ENCODE peak calls at places on chromosomes 4 and X, in eight cellular contexts. E is Peyer's patch; B is uterus; R is CD8-positive, alpha-beta T cell; S is PC-3; Z is fibroblast of lung; G is brain microvascular endothelial cell; D is kidney epithelial cell. O is an unnamed sample. For H3K36me3, the result is how much of the 10 kb centered on the place peaks cover.

GRCh38 chr4:175412744-175413143 is 399.3 kb downstream of the GPM6A start:
- DNase-seq in Z (peak), E (no peak), S (peak), B (no peak), D (peak), G (peak), R (no peak), O (no peak)

GRCh38 chr4:47714269-47714668 is 123.6 kb downstream of the CORIN start:
- DNase-seq in B (no peak), S (no peak), G (no peak), D (no peak), E (no peak), Z (no peak), R (no peak), O (no peak)

GRCh38 chr4:140256941-140257340 is 103.0 kb upstream of the MAML3 start:
- DNase-seq in S (no peak), E (no peak), Z (peak), D (no peak), R (no peak), B (no peak), G (no peak), O (peak)

GRCh38 chr4:33493231-33493630 is 2751.1 kb downstream of the ARAP2 start:
- DNase-seq in R (no peak), E (no peak), G (no peak), S (peak), D (no peak), B (no peak), Z (no peak), O (no peak)

GRCh38 chr4:164413743-164414142 is 340.2 kb upstream of the SMIM31 start:
- DNase-seq in D (no peak), E (no peak), G (no peak), Z (no peak), S (no peak), R (no peak), B (no peak), O (no peak)

GRCh38 chr4:126081336-126081735 is 766.6 kb downstream of the FAT4 start:
- DNase-seq in R (no peak), D (no peak), E (no peak), S (no peak), G (no peak), B (no peak), Z (no peak), O (no peak)

GRCh38 chr4:159400782-159401712 is 298.2 kb downstream of the RAPGEF2 start:
- DNase-seq in Z (no peak), D (no peak), G (peak), B (no peak), R (no peak), E (no peak), S (no peak), O (no peak)

GRCh38 chrX:108097380-108097779 is 5.8 kb downstream of the ATG4A start:
- DNase-seq in Z (peak), G (no peak), S (peak), D (no peak), E (no peak), R (no peak), B (no peak), O (no peak)

GRCh38 chr4:29309050-29309449 is 1411.1 kb upstream of the PCDH7 start:
- DNase-seq in B (no peak), R (no peak), S (peak), G (peak), Z (peak), E (no peak), D (no peak), O (no peak)

GRCh38 chr4:61514991-61515390 is 314.9 kb downstream of the ADGRL3 start:
- DNase-seq in E (no peak), D (no peak), Z (no peak), B (no peak), S (no peak), G (no peak), R (no peak), O (no peak)

GRCh38 chr4:76585897-76586360 is 150.9 kb downstream of the SHROOM3 start:
- DNase-seq in G (peak), Z (peak), R (peak), E (peak), S (peak), D (no peak), B (peak), O (peak)

GRCh38 chr4:24781999-24782745 is 13.2 kb upstream of the SOD3 start:
- DNase-seq in D (no peak), B (no peak), E (no peak), G (no peak), S (peak), R (no peak), Z (no peak), O (no peak)

GRCh38 chr4:39367166-39367565 is 1.0 kb upstream of the RFC1 start:
- DNase-seq in S (no peak), B (no peak), G (no peak), R (no peak), Z (no peak), E (no peak), D (no peak), O (no peak)

GRCh38 chrX:69615323-69615722 is 590 bp upstream of the EDA start:
- DNase-seq in R (no peak), G (no peak), B (no peak), D (no peak), Z (no peak), S (no peak), E (no peak), O (no peak)

GRCh38 chr4:149964001-149964400 is 114.2 kb upstream of the DCLK2 start:
- DNase-seq in D (no peak), G (no peak), B (no peak), E (no peak), R (no peak), Z (peak), S (no peak), O (no peak)

GRCh38 chrX:13285693-13286092 is 34.2 kb downstream of the ATXN3L start:
- DNase-seq in R (no peak), B (no peak), G (no peak), E (no peak), S (no peak), Z (no peak), D (no peak), O (no peak)

GRCh38 chr4:53558981-53559620 is 32.2 kb downstream of the LNX1 start:
- DNase-seq in G (no peak), Z (peak), S (peak), B (no peak), D (no peak), R (no peak), E (no peak), O (no peak)

GRCh38 chr4:105594094-105595010 is 41.9 kb downstream of the ARHGEF38 start:
- DNase-seq in G (no peak), B (no peak), R (no peak), D (peak), Z (no peak), S (peak), E (no peak), O (peak)

GRCh38 chr4:45294464-45294863 is 568.1 kb upstream of the GNPDA2 start:
- DNase-seq in B (no peak), G (no peak), D (no peak), E (no peak), Z (no peak), S (no peak), R (no peak), O (no peak)

GRCh38 chr4:59646082-59646481 is 1554.0 kb upstream of the ADGRL3 start:
- DNase-seq in R (no peak), B (no peak), E (no peak), Z (no peak), G (no peak), S (no peak), D (no peak), O (no peak)

DNA sequence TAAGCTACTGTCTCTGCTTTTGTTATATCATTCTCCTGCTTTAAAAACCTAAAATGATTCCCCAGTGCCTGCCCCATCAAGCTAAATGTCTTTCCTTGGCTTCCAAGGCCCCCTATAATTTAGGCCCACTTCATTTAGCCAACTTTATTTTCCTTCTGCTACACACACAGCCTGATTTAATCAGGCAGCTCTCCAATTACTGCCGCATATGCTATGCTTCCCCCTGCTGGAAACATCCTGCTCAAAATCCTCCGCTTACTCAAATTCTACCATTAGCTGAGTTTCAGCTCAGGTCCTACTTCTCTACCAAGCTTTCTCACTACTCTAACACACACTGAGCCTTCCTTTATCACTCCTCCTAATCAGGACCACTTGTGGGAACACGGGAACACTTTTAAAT is 17.0 kb downstream of the LAMP2 start:
- DNase-seq in S (peak), Z (peak), E (no peak), D (no peak), R (no peak), G (peak), B (no peak), O (no peak)
- TF ChIP-seq CTCF in S (peak), Z (peak), E (peak), D (peak), R (no peak), G (peak), B (peak), O (peak)

GRCh38 chr4:168907119-168907698 is 102.8 kb downstream of the CBR4 start:
- DNase-seq in Z (peak), S (no peak), R (no peak), G (peak), E (no peak), B (no peak), D (no peak), O (no peak)
- H3K36me3 ChIP-seq in Z (under half), S (under half), R (under half), G (half or more), E (under half), B (under half), D (under half), O (under half)

DNA sequence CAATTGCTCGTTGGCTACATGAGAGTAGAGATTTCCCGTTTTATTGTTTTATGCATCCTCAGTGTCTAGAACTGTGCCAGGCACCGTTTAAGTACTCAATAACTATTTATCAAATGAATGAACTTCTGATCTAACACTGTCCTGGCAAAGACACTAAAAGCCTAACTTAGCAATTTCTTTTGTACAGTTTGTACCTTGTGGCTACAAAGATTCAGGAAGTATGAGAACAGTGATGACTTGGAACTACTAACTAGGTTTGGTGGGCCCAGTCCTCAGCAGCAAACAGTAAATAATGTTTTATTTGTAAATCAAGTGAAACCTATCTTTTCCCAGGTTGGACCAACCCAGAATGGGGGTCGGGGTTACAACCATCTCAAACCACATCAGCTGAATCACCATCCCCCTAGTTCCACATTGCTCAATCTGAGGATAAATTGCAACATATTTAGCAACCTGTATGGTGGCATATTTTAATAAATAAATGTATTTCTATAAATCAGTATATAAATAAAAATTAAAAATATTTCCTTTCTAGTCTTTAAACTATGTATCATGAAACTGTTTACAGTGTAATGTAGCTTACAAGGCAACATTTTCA is 12.3 kb upstream of the SCRG1 start:
- DNase-seq in Z (no peak), B (no peak), G (no peak), R (no peak), S (peak), E (no peak), D (no peak), O (no peak)
- H3K4me3 ChIP-seq in Z (no peak), B (no peak), G (no peak), R (no peak), S (no peak), E (no peak), D (no peak), O (no peak)

DNA sequence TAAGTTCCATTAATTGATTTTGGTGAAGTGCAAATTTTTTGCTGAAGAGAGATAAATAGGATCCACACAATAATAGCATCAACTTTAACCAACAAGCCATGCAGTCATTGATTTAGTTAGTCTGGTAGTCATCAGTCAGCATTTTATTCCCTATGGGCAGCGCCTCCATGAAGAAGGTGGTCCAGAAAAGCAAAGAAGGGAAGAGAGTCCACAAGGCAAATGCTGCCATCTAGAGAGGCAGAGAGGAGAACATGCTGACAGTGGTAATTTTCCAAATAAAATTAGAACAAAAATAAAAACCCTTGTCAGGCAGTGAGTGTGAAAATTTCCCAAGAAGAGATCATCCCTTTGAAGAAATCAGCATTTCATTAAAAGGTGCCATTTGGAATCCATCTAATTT is 366.7 kb upstream of the FAM241A start:
- DNase-seq in Z (no peak), S (no peak), E (no peak), B (no peak), D (no peak), G (no peak), R (no peak), O (no peak)
- TF ChIP-seq CTCF in Z (peak), S (no peak), E (no peak), B (no peak), D (peak), G (peak), R (no peak), O (no peak)

GRCh38 chr4:2944091-2944482 is 19.1 kb downstream of the NOP14 start:
- DNase-seq in B (no peak), S (no peak), D (no peak), Z (no peak), R (no peak), E (peak), G (no peak), O (no peak)

GRCh38 chr4:2942532-2943363 is 20.5 kb downstream of the NOP14 start:
- DNase-seq in S (no peak), B (no peak), D (no peak), G (no peak), Z (no peak), R (no peak), E (peak), O (no peak)

GRCh38 chr4:2942037-2942531 is 21.1 kb downstream of the NOP14 start:
- DNase-seq in R (no peak), B (no peak), S (no peak), E (peak), Z (no peak), D (no peak), G (no peak), O (no peak)

GRCh38 chr4:2944882-2945526 is 18.2 kb downstream of the NOP14 start:
- DNase-seq in Z (no peak), R (no peak), D (no peak), B (no peak), G (no peak), E (peak), S (no peak), O (no peak)

GRCh38 chr4:2943364-2944090 is 19.7 kb downstream of the NOP14 start:
- DNase-seq in R (no peak), S (no peak), Z (no peak), D (no peak), E (peak), G (no peak), B (no peak), O (no peak)
- H3K36me3 ChIP-seq in R (half or more), S (under half), Z (half or more), D (under half), E (under half), G (half or more), B (under half), O (under half)

GRCh38 chr4:20178902-20179576 is 72.7 kb upstream of the SLIT2 start:
- DNase-seq in D (no peak), Z (no peak), B (no peak), G (no peak), E (no peak), R (no peak), S (no peak), O (no peak)
- H3K4me3 ChIP-seq in D (no peak), Z (no peak), B (no peak), G (no peak), E (no peak), R (no peak), S (no peak), O (no peak)

GRCh38 chr4:56496241-56496640 is 9.3 kb upstream of the ARL9 start:
- DNase-seq in S (peak), E (no peak), G (no peak), R (no peak), Z (no peak), B (no peak), D (no peak), O (no peak)
- TF ChIP-seq CTCF in S (no peak), E (no peak), G (no peak), R (no peak), Z (no peak), B (no peak), D (no peak), O (no peak)

GRCh38 chrX:154365997-154366665 is 8.3 kb downstream of the FLNA start:
- DNase-seq in D (no peak), E (no peak), G (no peak), S (no peak), Z (no peak), B (no peak), R (no peak), O (no peak)
- H3K36me3 ChIP-seq in D (under half), E (under half), G (half or more), S (half or more), Z (half or more), B (under half), R (half or more), O (under half)